ENCODE peak calls at places on chromosomes 2 and 18, in five cellular contexts. V is GM23338, S is cardiac muscle cell, W is lower leg skin, D is PC-3. N is an unnamed sample.
A peak's percentile ranks its signal among the peaks of the same experiment; 100 is the strongest.

GRCh38 chr2:156473445-156473844 is 37.3 kb downstream of the GPD2 start:
- DNase-seq in V (no peak), S (no peak), W (no peak), D (no peak), N (no peak)

GRCh38 chr2:153495725-153496124 is 17.2 kb upstream of the RPRM start:
- DNase-seq in V (no peak), S (no peak), W (no peak), D (no peak), N (no peak)

GRCh38 chr18:63253428-63254372 is 65.9 kb downstream of the BCL2 start:
- DNase-seq in V (no peak), S (peak; percentile 70), W (no peak), D (no peak), N (no peak)

GRCh38 chr2:1156526-1156925 is 205.9 kb downstream of the SNTG2 start:
- DNase-seq in V (no peak), S (no peak), W (no peak), D (no peak), N (no peak)

GRCh38 chr2:24831736-24832421 is 38.7 kb downstream of the CENPO start:
- DNase-seq in V (no peak), S (no peak), W (no peak), D (no peak), N (no peak)

GRCh38 chr2:178523596-178524134 is 43.4 kb downstream of the PLEKHA3 start:
- DNase-seq in V (peak; percentile 15), S (no peak), W (no peak), D (no peak), N (no peak)

GRCh38 chr2:204170419-204170818 is 233.9 kb downstream of the ICOS start:
- DNase-seq in V (no peak), S (no peak), W (no peak), D (no peak), N (no peak)

GRCh38 chr2:172698041-172698863 is 37.4 kb upstream of the RAPGEF4 start:
- DNase-seq in V (no peak), S (peak; percentile 62), W (no peak), D (peak; percentile 92), N (no peak)

GRCh38 chr18:50722311-50722710 is 97.5 kb downstream of the MRO start:
- DNase-seq in V (no peak), S (no peak), W (no peak), D (no peak), N (no peak)

GRCh38 chr2:70897977-70898226 is 37.8 kb upstream of the ATP6V1B1 start:
- DNase-seq in V (no peak), S (no peak), W (no peak), D (no peak), N (no peak)

GRCh38 chr2:106147159-106147558 is 46.9 kb downstream of the UXS1 start:
- DNase-seq in V (no peak), S (peak; percentile 42), W (no peak), D (peak; percentile 82), N (no peak)

GRCh38 chr2:153386481-153386891 is 92.1 kb downstream of the RPRM start:
- DNase-seq in V (no peak), S (no peak), W (no peak), D (peak; percentile 51), N (no peak)

GRCh38 chr18:74368901-74369705 is 53.5 kb downstream of the C18orf63 start:
- DNase-seq in V (no peak), S (no peak), W (no peak), D (no peak), N (no peak)

GRCh38 chr2:186862869-186863709 is 14.1 kb upstream of the ZSWIM2 start:
- DNase-seq in V (peak; percentile 59), S (peak; percentile 66), W (no peak), D (peak; percentile 71), N (peak; percentile 11)

GRCh38 chr2:173986805-173987204 is 21.6 kb upstream of the SP3 start:
- DNase-seq in V (no peak), S (no peak), W (peak; percentile 88), D (no peak), N (no peak)

GRCh38 chr2:237026981-237027711 is 58.5 kb upstream of the COPS8 start:
- DNase-seq in V (peak; percentile 83), S (peak; percentile 81), W (peak; percentile 93), D (peak; percentile 78), N (peak; percentile 74)

GRCh38 chr2:169080250-169081035 is 11.1 kb downstream of the DHRS9 start:
- DNase-seq in V (no peak), S (no peak), W (no peak), D (peak; percentile 46), N (no peak)

GRCh38 chr2:36356199-36356989 is 816 bp downstream of the CRIM1 start:
- DNase-seq in V (peak; percentile 58), S (peak; percentile 62), W (peak; percentile 92), D (peak; percentile 25), N (no peak)
- H3K4me3 ChIP-seq in V (peak overlapping the region; percentile 95), S (peak overlapping the region; percentile 84), W (peak overlapping the region; percentile 89), D (peak overlapping the region; percentile 90), N (peak overlapping the region; percentile 78)

DNA sequence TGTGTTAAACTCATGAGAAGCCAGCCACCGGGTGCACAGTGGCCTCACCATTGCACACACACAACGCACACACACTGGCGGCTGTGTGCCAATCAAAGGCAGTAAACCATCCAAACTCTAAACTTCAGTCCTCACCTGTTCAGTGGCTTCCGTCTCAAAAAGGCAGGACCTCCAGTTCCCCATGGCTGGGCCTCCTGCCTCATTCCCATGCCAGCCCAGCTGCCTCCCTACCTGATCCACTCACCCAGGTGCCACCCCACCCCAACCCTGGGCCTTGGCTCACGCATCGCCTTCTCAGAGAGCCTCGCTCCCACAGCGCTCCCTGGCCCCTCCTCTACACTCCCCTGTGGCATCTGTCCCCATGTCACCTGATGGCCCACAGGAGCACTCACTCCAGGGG is 190.9 kb downstream of the EIPR1 start:
- DNase-seq in V (no peak), S (no peak), W (no peak), D (no peak), N (no peak)
- H3K4me3 ChIP-seq in V (no peak overlapping the region), S (no peak overlapping the region), W (no peak overlapping the region), D (no peak overlapping the region), N (no peak overlapping the region)

GRCh38 chr2:28390857-28391563 is 1.6 kb upstream of the FOSL2 start:
- DNase-seq in V (peak; percentile 55), S (peak; percentile 93), W (peak; percentile 98), D (peak; percentile 60), N (no peak)

GRCh38 chr2:28387082-28387960 is 5.3 kb upstream of the FOSL2 start:
- DNase-seq in V (no peak), S (peak; percentile 73), W (no peak), D (peak; percentile 86), N (no peak)

GRCh38 chr2:28391564-28392296 is 928 bp upstream of the FOSL2 start:
- DNase-seq in V (peak; percentile 80), S (peak; percentile 95), W (peak; percentile 99), D (peak; percentile 81), N (peak; percentile 36)

GRCh38 chr2:28390241-28390856 is 2.3 kb upstream of the FOSL2 start:
- DNase-seq in V (peak; percentile 77), S (peak; percentile 98), W (peak; percentile 97), D (peak; percentile 76), N (no peak)

DNA sequence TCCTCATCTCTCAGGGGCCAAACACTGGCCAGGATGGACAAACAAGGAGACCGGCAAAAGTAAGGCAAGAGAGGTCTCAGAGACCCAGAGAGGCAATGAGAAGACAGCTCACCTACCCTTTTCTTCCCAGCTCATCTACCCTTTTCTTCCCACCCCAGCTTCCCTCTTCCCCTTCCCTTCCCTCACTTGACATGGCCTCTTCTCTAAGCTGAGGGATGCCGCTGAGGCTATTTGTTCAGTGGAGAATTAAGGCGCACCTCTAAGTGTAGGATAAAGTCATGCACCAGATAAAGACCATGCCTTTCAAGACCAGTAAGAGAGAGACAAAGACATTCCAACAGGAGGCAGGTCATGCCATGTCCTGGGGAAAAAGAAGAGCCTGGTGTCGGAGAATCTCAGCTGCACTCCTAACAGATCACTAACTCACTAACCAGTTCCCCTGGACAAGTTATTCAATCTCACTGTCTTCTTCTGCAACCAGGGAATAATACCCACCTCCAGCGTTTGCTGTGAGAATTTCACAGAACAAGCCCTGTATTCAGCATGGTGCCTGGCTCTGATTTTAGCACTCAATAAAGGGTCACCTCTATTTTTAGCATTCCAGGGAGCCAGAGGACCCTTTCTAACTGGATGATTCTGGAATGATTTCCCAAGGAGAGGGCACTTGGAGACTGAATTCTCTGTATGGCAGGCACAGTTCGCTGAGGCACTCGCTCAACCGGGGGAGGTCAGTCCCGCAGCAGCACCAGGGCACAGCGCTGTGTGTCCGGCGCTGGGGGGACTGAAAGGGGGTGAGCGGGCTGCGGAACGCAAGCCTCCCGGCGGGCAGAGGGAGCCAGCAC is 3.0 kb upstream of the FOSL2 start:
- DNase-seq in V (peak; percentile 47), S (no peak), W (no peak), D (no peak), N (no peak)
- H3K4me3 ChIP-seq in V (peak overlapping the region; percentile 96), S (peak overlapping the region; percentile 68), W (peak overlapping the region; percentile 53), D (peak overlapping the region; percentile 87), N (peak overlapping the region; percentile 58)

GRCh38 chr2:154837035-154837434 is 138.5 kb downstream of the KCNJ3 start:
- DNase-seq in V (no peak), S (no peak), W (no peak), D (no peak), N (no peak)
- H3K4me3 ChIP-seq in V (no peak overlapping the region), S (no peak overlapping the region), W (no peak overlapping the region), D (no peak overlapping the region), N (no peak overlapping the region)